ENCODE peak calls at places on chromosome 16, in seven cellular contexts. Y is brain microvascular endothelial cell, V is HFFc6, M is HepG2, A is A549, K is lower lobe of right lung, B is GM06990. G is an unnamed sample.

GRCh38 chr16:85555549-85556455 is 57.3 kb upstream of the GSE1 start:
- DNase-seq in Y (peak), V (no peak), M (peak), A (peak), K (peak), B (peak), G (no peak)

GRCh38 chr16:86888240-86889044 is 310.1 kb downstream of the FOXL1 start:
- DNase-seq in Y (no peak), V (no peak), M (no peak), A (peak), K (no peak), B (no peak), G (no peak)

GRCh38 chr16:50444546-50444945 is 75.8 kb upstream of the BRD7 start:
- DNase-seq in Y (no peak), V (no peak), M (no peak), A (no peak), K (no peak), B (no peak), G (no peak)

GRCh38 chr16:89471225-89471624 is 19.1 kb downstream of the ANKRD11 start:
- DNase-seq in Y (peak), V (peak), M (no peak), A (no peak), K (no peak), B (no peak), G (no peak)

GRCh38 chr16:10150906-10151305 is 31.3 kb downstream of the GRIN2A start:
- DNase-seq in Y (no peak), V (no peak), M (no peak), A (no peak), K (no peak), B (no peak), G (no peak)

GRCh38 chr16:35906440-35906839 is 2447.0 kb downstream of the TP53TG3F start:
- DNase-seq in Y (no peak), V (no peak), M (no peak), A (no peak), K (no peak), B (no peak), G (no peak)

GRCh38 chr16:21023509-21024202 is 123.1 kb downstream of the LYRM1 start:
- DNase-seq in Y (no peak), V (no peak), M (no peak), A (no peak), K (no peak), B (no peak), G (no peak)

GRCh38 chr16:69408451-69408850 is 16.0 kb upstream of the CYB5B start:
- DNase-seq in Y (no peak), V (no peak), M (no peak), A (no peak), K (no peak), B (no peak), G (no peak)

GRCh38 chr16:64346080-64346479 is 775.8 kb downstream of the CDH11 start:
- DNase-seq in Y (no peak), V (no peak), M (no peak), A (no peak), K (no peak), B (no peak), G (no peak)

GRCh38 chr16:28623172-28623711 is 13.4 kb upstream of the SULT1A1 start:
- DNase-seq in Y (no peak), V (no peak), M (no peak), A (no peak), K (peak), B (peak), G (peak)

GRCh38 chr16:80319181-80319580 is 221.6 kb upstream of the DYNLRB2 start:
- DNase-seq in Y (no peak), V (no peak), M (no peak), A (no peak), K (no peak), B (no peak), G (no peak)
- TF ChIP-seq CTCF in Y (peak), V (peak), M (peak), A (no peak), K (no peak), B (peak), G (no peak)

DNA sequence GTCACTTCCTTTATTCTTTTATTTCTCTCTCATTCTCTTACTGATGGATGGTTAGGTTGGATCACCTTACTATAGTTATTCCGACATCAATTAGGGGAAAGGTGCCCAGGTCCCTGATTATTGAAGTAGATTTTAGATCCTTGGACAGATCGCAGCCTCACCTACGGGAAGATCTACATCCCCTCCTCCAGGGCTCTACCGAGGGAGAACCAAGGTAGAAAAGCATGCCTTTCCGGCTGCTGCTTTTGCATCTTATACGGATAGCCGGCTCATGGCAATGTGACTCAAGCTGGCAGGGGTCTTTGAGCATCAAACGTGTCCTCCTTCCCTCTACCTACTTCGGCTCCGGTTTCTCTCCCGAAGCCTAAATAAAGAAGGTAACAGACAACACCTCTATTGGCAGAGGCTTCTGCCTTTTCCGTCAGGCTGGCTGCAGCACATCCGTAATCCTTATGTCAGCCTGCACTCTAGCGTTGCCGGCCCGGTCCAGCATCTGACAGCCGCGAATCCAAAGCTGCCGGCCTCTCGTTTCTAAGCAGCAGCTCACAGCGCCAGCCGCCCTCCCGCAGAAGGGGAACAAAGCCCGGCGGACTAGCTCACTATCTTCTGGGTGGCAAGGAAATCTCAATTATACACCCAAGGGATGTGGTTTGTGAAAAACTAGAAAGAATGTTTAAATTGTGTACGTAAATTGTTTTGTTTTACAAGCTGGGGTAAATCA is 46.9 kb downstream of the IRX6 start:
- DNase-seq in Y (peak), V (no peak), M (peak), A (peak), K (peak), B (peak), G (no peak)
- TF ChIP-seq CTCF in Y (peak), V (peak), M (peak), A (peak), K (peak), B (no peak), G (no peak)

DNA sequence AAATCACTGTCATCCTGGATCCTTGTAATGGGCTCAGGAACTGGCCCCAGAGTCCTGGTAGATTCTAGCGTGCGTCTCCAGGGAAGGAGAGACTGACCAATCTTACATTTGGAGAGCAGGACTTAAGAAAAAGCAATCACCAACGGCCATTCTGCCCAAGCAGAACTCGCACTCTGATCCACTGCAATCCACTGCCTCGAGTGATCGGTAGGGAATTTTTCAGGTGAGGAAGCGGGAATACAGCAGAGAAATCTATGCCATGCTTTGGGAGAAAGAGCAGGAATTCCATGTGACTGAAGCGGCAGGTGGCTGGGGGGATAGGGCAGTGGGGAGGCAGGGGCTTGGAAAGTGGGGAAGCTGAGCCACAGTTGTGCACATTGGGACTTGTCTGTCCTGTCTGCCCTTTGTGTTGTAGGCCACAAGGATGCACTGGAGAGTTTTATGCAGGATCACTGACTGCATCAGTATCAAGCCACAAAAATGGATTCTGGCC is 143.9 kb upstream of the HS3ST2 start:
- DNase-seq in Y (no peak), V (no peak), M (no peak), A (no peak), K (no peak), B (no peak), G (no peak)
- TF ChIP-seq CTCF in Y (peak), V (no peak), M (no peak), A (no peak), K (no peak), B (no peak), G (no peak)

GRCh38 chr16:49440156-49441065 is 66.8 kb downstream of the C16orf78 start:
- DNase-seq in Y (no peak), V (no peak), M (no peak), A (no peak), K (no peak), B (no peak), G (no peak)
- TF ChIP-seq CTCF in Y (no peak), V (no peak), M (no peak), A (no peak), K (no peak), B (peak), G (no peak)

DNA sequence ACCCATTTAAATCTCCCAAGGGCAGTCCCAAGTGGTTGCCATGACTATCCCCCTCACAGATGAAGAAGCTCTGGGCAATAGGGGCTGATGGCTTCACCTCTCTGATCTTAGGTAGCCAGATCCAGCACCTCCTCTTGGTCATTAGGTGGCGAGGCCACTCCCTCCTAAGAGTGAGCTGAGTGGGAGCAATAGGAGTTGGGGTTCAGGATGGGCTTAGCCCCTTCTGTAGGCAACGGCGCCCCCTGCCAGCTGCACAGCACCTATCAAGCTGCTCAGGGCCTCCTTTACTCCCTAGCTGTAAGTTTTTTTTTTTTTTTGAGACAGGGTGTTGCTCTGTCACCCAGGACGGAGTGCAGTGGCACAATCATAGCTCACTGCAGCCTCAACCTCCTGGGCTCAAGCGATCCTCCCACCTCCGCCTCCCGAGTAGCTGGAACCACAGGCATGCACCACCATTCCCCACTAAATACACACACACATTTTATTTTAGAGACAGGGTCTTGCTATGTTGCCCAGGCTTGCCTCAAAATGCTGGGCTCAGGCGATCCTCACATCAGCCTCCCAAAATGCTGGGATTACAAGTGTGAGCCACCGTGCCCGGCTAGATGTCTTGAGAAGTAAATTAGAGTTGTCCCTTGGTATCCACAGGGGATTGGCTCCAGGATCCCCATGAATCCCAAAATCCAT is 3.5 kb upstream of the RRAD start:
- DNase-seq in Y (peak), V (peak), M (peak), A (no peak), K (no peak), B (no peak), G (no peak)
- TF ChIP-seq CTCF in Y (peak), V (peak), M (peak), A (peak), K (peak), B (peak), G (peak)

GRCh38 chr16:57800213-57801097 is 1.8 kb downstream of the KIFC3 start:
- DNase-seq in Y (no peak), V (no peak), M (no peak), A (no peak), K (peak), B (no peak), G (no peak)

GRCh38 chr16:57802635-57803412 is 533 bp upstream of the KIFC3 start:
- DNase-seq in Y (no peak), V (no peak), M (peak), A (no peak), K (peak), B (no peak), G (no peak)

GRCh38 chr16:57799619-57800212 is 2.6 kb downstream of the KIFC3 start:
- DNase-seq in Y (no peak), V (no peak), M (no peak), A (no peak), K (peak), B (no peak), G (no peak)

GRCh38 chr16:57801856-57802634 is at the start of gene KIFC3:
- DNase-seq in Y (peak), V (peak), M (peak), A (peak), K (peak), B (no peak), G (peak)

GRCh38 chr16:57801098-57801855 is 1.0 kb downstream of the KIFC3 start:
- DNase-seq in Y (peak), V (peak), M (no peak), A (peak), K (peak), B (no peak), G (no peak)
- TF ChIP-seq CTCF in Y (peak), V (peak), M (peak), A (no peak), K (no peak), B (no peak), G (no peak)

GRCh38 chr16:12247811-12248210 is 271.3 kb downstream of the SNX29 start:
- DNase-seq in Y (no peak), V (no peak), M (no peak), A (no peak), K (no peak), B (no peak), G (no peak)
- TF ChIP-seq CTCF in Y (no peak), V (no peak), M (no peak), A (no peak), K (no peak), B (no peak), G (no peak)